ENCODE peak calls at places on chromosomes 4 and X, in seven cellular contexts. W is fibroblast of lung; H is HS-27A; B is EH; Q is type B pancreatic cell; Y is stimulated activated CD4-positive, alpha-beta T cell treated with anti-CD3 and anti-CD28 coated beads, Interleukin-2, amount 100 ng/mL, for 48 hours; J is iPS-NIHi11. E is an unnamed sample.
A peak's percentile ranks its signal among the peaks of the same experiment; 100 is the strongest.

GRCh38 chr4:179095585-179096228 is 1653.5 kb upstream of the AGA start:
- DNase-seq in W (peak; percentile 46), H (no peak), B (no peak), Q (no peak), Y (no peak), J (peak; percentile 24), E (no peak)

GRCh38 chrX:13650318-13650717 is 2.6 kb upstream of the TCEANC start:
- DNase-seq in W (no peak), H (no peak), B (no peak), Q (no peak), Y (no peak), J (no peak), E (no peak)

GRCh38 chr4:6641164-6641970 is 882 bp downstream of the MRFAP1 start:
- DNase-seq in W (peak; percentile 56), H (no peak), B (peak; percentile 60), Q (no peak), Y (peak; percentile 21), J (peak; percentile 58), E (no peak)

GRCh38 chrX:12771445-12772069 is 19.7 kb upstream of the PRPS2 start:
- DNase-seq in W (peak; percentile 19), H (no peak), B (peak; percentile 35), Q (no peak), Y (peak; percentile 71), J (peak; percentile 49), E (no peak)

GRCh38 chrX:23515028-23515427 is 152.3 kb upstream of the PRDX4 start:
- DNase-seq in W (no peak), H (no peak), B (no peak), Q (no peak), Y (no peak), J (no peak), E (no peak)

GRCh38 chr4:23920716-23921446 is 31.0 kb upstream of the PPARGC1A start:
- DNase-seq in W (no peak), H (no peak), B (no peak), Q (no peak), Y (no peak), J (no peak), E (no peak)

GRCh38 chr4:72326692-72327632 is 242.1 kb downstream of the ADAMTS3 start:
- DNase-seq in W (peak; percentile 42), H (peak; percentile 51), B (peak; percentile 46), Q (no peak), Y (no peak), J (peak; percentile 43), E (no peak)

GRCh38 chrX:22300130-22300529 is 27.4 kb downstream of the CBLL2 start:
- DNase-seq in W (peak; percentile 72), H (no peak), B (peak; percentile 83), Q (no peak), Y (no peak), J (no peak), E (peak; percentile 65)

GRCh38 chr4:122762520-122762919 is 30.0 kb downstream of the BBS12 start:
- DNase-seq in W (no peak), H (no peak), B (no peak), Q (no peak), Y (no peak), J (no peak), E (no peak)

GRCh38 chr4:91827914-91828313 is 475.9 kb upstream of the GRID2 start:
- DNase-seq in W (no peak), H (no peak), B (no peak), Q (no peak), Y (no peak), J (no peak), E (no peak)

E was measured in sigmoid colon.